ENCODE peak calls at places on chromosome 18, in nine cellular contexts. Q is heart right ventricle, S is heart left ventricle, R is right cardiac atrium, G is ascending aorta, K is HCT116, I is lower lobe of right lung, P is uterus, W is adrenal gland. B is an unnamed sample.

GRCh38 chr18:24934231-24934932 is 417.6 kb downstream of the ZNF521 start:
- DNase-seq in Q (no peak), S (no peak), R (no peak), G (no peak), K (no peak), I (no peak), P (no peak), W (no peak), B (no peak)

GRCh38 chr18:48521723-48522122 is 17.1 kb upstream of the CTIF start:
- DNase-seq in Q (no peak), S (no peak), R (no peak), G (no peak), K (no peak), I (no peak), P (no peak), W (no peak), B (no peak)

GRCh38 chr18:22517356-22517755 is 99.6 kb upstream of the CTAGE1 start:
- DNase-seq in Q (no peak), S (no peak), R (no peak), G (no peak), K (no peak), I (no peak), P (no peak), W (peak; percentile 36), B (no peak)

GRCh38 chr18:22900558-22901183 is 32.5 kb upstream of the RBBP8 start:
- DNase-seq in Q (peak; percentile 42), S (peak; percentile 16), R (peak; percentile 31), G (no peak), K (no peak), I (no peak), P (peak; percentile 18), W (no peak), B (no peak)

GRCh38 chr18:38186491-38186890 is 620.9 kb upstream of the CELF4 start:
- DNase-seq in Q (no peak), S (no peak), R (no peak), G (no peak), K (no peak), I (no peak), P (no peak), W (no peak), B (no peak)

GRCh38 chr18:47151457-47151856 is 1.2 kb upstream of the HDHD2 start:
- DNase-seq in Q (no peak), S (no peak), R (no peak), G (no peak), K (no peak), I (no peak), P (no peak), W (no peak), B (no peak)

GRCh38 chr18:21831413-21831831 is 90.8 kb downstream of the MIB1 start:
- DNase-seq in Q (no peak), S (peak; percentile 65), R (no peak), G (peak; percentile 26), K (no peak), I (no peak), P (peak; percentile 37), W (no peak), B (no peak)

GRCh38 chr18:61840324-61840723 is 52.5 kb downstream of the RNF152 start:
- DNase-seq in Q (no peak), S (no peak), R (no peak), G (no peak), K (no peak), I (no peak), P (no peak), W (no peak), B (no peak)

GRCh38 chr18:37251679-37252078 is 313.9 kb downstream of the CELF4 start:
- DNase-seq in Q (no peak), S (no peak), R (no peak), G (no peak), K (no peak), I (no peak), P (no peak), W (no peak), B (no peak)

GRCh38 chr18:44474596-44474995 is 206.1 kb upstream of the SETBP1 start:
- DNase-seq in Q (no peak), S (no peak), R (no peak), G (no peak), K (no peak), I (no peak), P (no peak), W (no peak), B (no peak)

GRCh38 chr18:68992719-68993482 is 195.0 kb downstream of the CCDC102B start:
- DNase-seq in Q (no peak), S (no peak), R (no peak), G (no peak), K (no peak), I (no peak), P (no peak), W (no peak), B (no peak)

GRCh38 chr18:26504831-26505230 is 43.5 kb downstream of the KCTD1 start:
- DNase-seq in Q (no peak), S (no peak), R (no peak), G (no peak), K (no peak), I (no peak), P (no peak), W (no peak), B (no peak)

GRCh38 chr18:68965817-68966216 is 167.9 kb downstream of the CCDC102B start:
- DNase-seq in Q (no peak), S (no peak), R (no peak), G (no peak), K (no peak), I (no peak), P (no peak), W (no peak), B (no peak)

DNA sequence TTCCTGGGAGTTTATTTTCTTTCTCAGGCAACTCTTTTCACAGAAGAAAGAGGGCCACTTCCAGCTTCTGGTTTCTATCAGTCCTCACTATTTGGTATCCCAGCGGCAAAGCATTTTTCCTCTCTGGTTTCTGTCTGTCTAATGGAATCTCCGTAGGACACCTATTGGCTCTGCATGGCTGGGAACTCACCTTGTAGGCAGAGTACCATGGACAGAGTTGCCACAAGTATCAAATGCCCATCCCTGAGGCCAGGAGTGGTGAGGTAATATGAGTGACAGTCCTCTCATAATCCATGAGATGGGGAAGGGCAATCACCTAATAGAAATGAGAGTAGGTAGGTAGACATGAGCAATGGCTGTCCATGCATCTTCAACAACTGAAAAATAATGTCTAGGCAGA is 369.5 kb upstream of the PIK3C3 start:
- DNase-seq in Q (no peak), S (no peak), R (no peak), G (no peak), K (no peak), I (no peak), P (no peak), W (no peak), B (no peak)
- H3K4me1 ChIP-seq in Q (no peaks in the 10 kb centered on the region), S (no peaks in the 10 kb centered on the region), R (no peaks in the 10 kb centered on the region), G (no peaks in the 10 kb centered on the region), K (no peaks in the 10 kb centered on the region), I (no peaks in the 10 kb centered on the region), P (no peaks in the 10 kb centered on the region), W (no peaks in the 10 kb centered on the region), B (no peaks in the 10 kb centered on the region)

GRCh38 chr18:79685971-79686370 is 6.4 kb downstream of the CTDP1 start:
- DNase-seq in Q (no peak), S (no peak), R (no peak), G (no peak), K (no peak), I (no peak), P (no peak), W (no peak), B (no peak)
- H3K4me1 ChIP-seq in Q (peaks cover 52% of the 10 kb centered on the region), S (peaks cover 4% of the 10 kb centered on the region), R (no peaks in the 10 kb centered on the region), G (peaks cover 2% of the 10 kb centered on the region), K (peaks cover 5% of the 10 kb centered on the region), I (peaks cover 16% of the 10 kb centered on the region), P (no peaks in the 10 kb centered on the region), W (peaks cover 8% of the 10 kb centered on the region), B (peaks cover 4% of the 10 kb centered on the region)

GRCh38 chr18:49728542-49728941 is 84.8 kb downstream of the ACAA2 start:
- DNase-seq in Q (peak; percentile 45), S (no peak), R (peak; percentile 46), G (no peak), K (peak; percentile 47), I (peak; percentile 61), P (no peak), W (no peak), B (peak; percentile 82)

GRCh38 chr18:49723648-49724180 is 89.6 kb downstream of the ACAA2 start:
- DNase-seq in Q (no peak), S (no peak), R (no peak), G (no peak), K (peak; percentile 79), I (no peak), P (no peak), W (no peak), B (peak; percentile 55)

GRCh38 chr18:49725809-49726514 is 87.4 kb downstream of the ACAA2 start:
- DNase-seq in Q (peak; percentile 49), S (peak; percentile 62), R (peak; percentile 82), G (no peak), K (peak; percentile 91), I (no peak), P (peak; percentile 69), W (peak; percentile 52), B (peak; percentile 60)

GRCh38 chr18:49727816-49728215 is 85.5 kb downstream of the ACAA2 start:
- DNase-seq in Q (no peak), S (no peak), R (no peak), G (no peak), K (no peak), I (no peak), P (no peak), W (no peak), B (no peak)

GRCh38 chr18:49726564-49726963 is 86.8 kb downstream of the ACAA2 start:
- DNase-seq in Q (no peak), S (no peak), R (no peak), G (no peak), K (no peak), I (no peak), P (no peak), W (no peak), B (no peak)
- H3K4me1 ChIP-seq in Q (peaks cover 16% of the 10 kb centered on the region), S (no peaks in the 10 kb centered on the region), R (peaks cover 4% of the 10 kb centered on the region), G (no peaks in the 10 kb centered on the region), K (peaks cover 51% of the 10 kb centered on the region), I (peaks cover 26% of the 10 kb centered on the region), P (no peaks in the 10 kb centered on the region), W (no peaks in the 10 kb centered on the region), B (peaks cover 5% of the 10 kb centered on the region)

DNA sequence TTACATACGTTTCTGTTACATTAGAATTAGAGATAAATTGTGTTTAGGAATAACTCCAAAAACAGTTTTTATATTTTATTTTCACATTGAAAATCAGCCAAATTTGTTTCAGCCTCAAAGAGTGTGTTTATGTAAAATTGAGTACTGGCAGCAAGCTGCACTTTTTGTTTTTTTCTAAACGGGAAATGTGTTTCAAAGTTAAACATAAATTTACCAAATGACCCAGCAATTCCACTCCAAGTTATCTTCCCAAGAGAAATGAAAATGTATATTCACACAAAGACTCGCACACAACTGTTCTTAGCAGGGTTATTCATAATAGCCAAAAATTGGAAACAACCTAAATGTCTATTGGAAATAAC is 9.4 kb downstream of the ALPK2 start:
- DNase-seq in Q (no peak), S (no peak), R (no peak), G (no peak), K (no peak), I (no peak), P (no peak), W (no peak), B (no peak)
- H3K4me1 ChIP-seq in Q (peaks cover 16% of the 10 kb centered on the region), S (no peaks in the 10 kb centered on the region), R (no peaks in the 10 kb centered on the region), G (no peaks in the 10 kb centered on the region), K (no peaks in the 10 kb centered on the region), I (no peaks in the 10 kb centered on the region), P (no peaks in the 10 kb centered on the region), W (no peaks in the 10 kb centered on the region), B (no peaks in the 10 kb centered on the region)

GRCh38 chr18:10055125-10055750 is 141.4 kb downstream of the VAPA start:
- DNase-seq in Q (no peak), S (no peak), R (no peak), G (no peak), K (no peak), I (no peak), P (peak; percentile 15), W (no peak), B (no peak)
- H3K4me1 ChIP-seq in Q (peaks cover 57% of the 10 kb centered on the region), S (peaks cover 7% of the 10 kb centered on the region), R (no peaks in the 10 kb centered on the region), G (peaks cover 4% of the 10 kb centered on the region), K (peaks cover 4% of the 10 kb centered on the region), I (peaks cover 48% of the 10 kb centered on the region), P (peaks cover 8% of the 10 kb centered on the region), W (peaks cover 14% of the 10 kb centered on the region), B (peaks cover 27% of the 10 kb centered on the region)

B was measured in testis.